ENCODE peak calls at places on chromosomes 4 and X, in nine cellular contexts. G, P, D, N, A, R, L, M and B are unnamed samples.

GRCh38 chr4:762211-763190 is 56.9 kb downstream of the PCGF3 start:
- DNase-seq in G (no peak), P (no peak), D (no peak), N (no peak), A (no peak), R (peak; percentile 31), L (no peak), M (no peak), B (peak; percentile 67)

GRCh38 chr4:150045410-150045809 is 32.8 kb upstream of the DCLK2 start:
- DNase-seq in G (no peak), P (no peak), D (no peak), N (no peak), A (no peak), R (no peak), L (no peak), M (no peak), B (no peak)

GRCh38 chrX:34893741-34894140 is 48.9 kb upstream of the FAM47B start:
- DNase-seq in G (no peak), P (no peak), D (no peak), N (no peak), A (no peak), R (no peak), L (no peak), M (no peak), B (peak; percentile 47)

GRCh38 chr4:22462693-22463092 is 53.2 kb downstream of the ADGRA3 start:
- DNase-seq in G (no peak), P (no peak), D (no peak), N (no peak), A (no peak), R (no peak), L (no peak), M (no peak), B (no peak)

GRCh38 chr4:162952232-162952631 is 214.5 kb downstream of the NAF1 start:
- DNase-seq in G (no peak), P (no peak), D (no peak), N (no peak), A (no peak), R (peak; percentile 50), L (no peak), M (no peak), B (no peak)

GRCh38 chrX:153457827-153458466 is 12.1 kb upstream of the TREX2 start:
- DNase-seq in G (no peak), P (no peak), D (no peak), N (no peak), A (no peak), R (no peak), L (no peak), M (no peak), B (no peak)

GRCh38 chrX:77564824-77565223 is 117.6 kb downstream of the FGF16 start:
- DNase-seq in G (no peak), P (no peak), D (no peak), N (no peak), A (no peak), R (peak; percentile 44), L (no peak), M (no peak), B (no peak)

GRCh38 chr4:76748649-76749048 is 149.3 kb downstream of the SOWAHB start:
- DNase-seq in G (no peak), P (peak; percentile 54), D (no peak), N (no peak), A (no peak), R (peak; percentile 49), L (no peak), M (no peak), B (peak; percentile 64)

GRCh38 chrX:120731386-120731785 is 101.5 kb upstream of the C1GALT1C1 start:
- DNase-seq in G (no peak), P (no peak), D (no peak), N (no peak), A (no peak), R (peak; percentile 63), L (no peak), M (no peak), B (no peak)

GRCh38 chrX:130393451-130394074 is 8.1 kb upstream of the GPR119 start:
- DNase-seq in G (no peak), P (peak; percentile 45), D (no peak), N (no peak), A (peak; percentile 19), R (peak; percentile 27), L (no peak), M (no peak), B (peak; percentile 46)

GRCh38 chr4:3317011-3317655 is 24.3 kb downstream of the RGS12 start:
- DNase-seq in G (no peak), P (peak; percentile 9), D (peak; percentile 56), N (no peak), A (no peak), R (no peak), L (no peak), M (no peak), B (no peak)

GRCh38 chr4:148648599-148648998 is 206.4 kb upstream of the NR3C2 start:
- DNase-seq in G (no peak), P (no peak), D (no peak), N (no peak), A (no peak), R (no peak), L (no peak), M (no peak), B (no peak)

GRCh38 chr4:122533841-122534240 is 77.3 kb upstream of the IL2 start:
- DNase-seq in G (no peak), P (no peak), D (no peak), N (no peak), A (no peak), R (no peak), L (no peak), M (no peak), B (no peak)

GRCh38 chr4:4868506-4869379 is 9.3 kb downstream of the MSX1 start:
- DNase-seq in G (no peak), P (no peak), D (no peak), N (no peak), A (no peak), R (no peak), L (no peak), M (no peak), B (no peak)

GRCh38 chr4:57193996-57194675 is 84.0 kb upstream of the IGFBP7 start:
- DNase-seq in G (no peak), P (no peak), D (no peak), N (no peak), A (no peak), R (no peak), L (no peak), M (no peak), B (no peak)

GRCh38 chr4:136900706-136901105 is 631.6 kb downstream of the PCDH18 start:
- DNase-seq in G (no peak), P (no peak), D (no peak), N (no peak), A (no peak), R (peak; percentile 84), L (no peak), M (no peak), B (no peak)

GRCh38 chr4:110510955-110511544 is 35.1 kb downstream of the ENPEP start:
- DNase-seq in G (peak; percentile 26), P (no peak), D (no peak), N (no peak), A (no peak), R (peak; percentile 47), L (no peak), M (peak; percentile 58), B (peak; percentile 88)

GRCh38 chrX:55815546-55815945 is 98.0 kb downstream of the RRAGB start:
- DNase-seq in G (no peak), P (no peak), D (no peak), N (no peak), A (no peak), R (no peak), L (no peak), M (no peak), B (no peak)

GRCh38 chrX:153974003-153974725 is 1.6 kb downstream of the TMEM187 start:
- DNase-seq in G (no peak), P (no peak), D (no peak), N (no peak), A (no peak), R (no peak), L (no peak), M (no peak), B (no peak)

GRCh38 chrX:10608099-10608498 is 12.3 kb downstream of the MID1 start:
- DNase-seq in G (peak; percentile 56), P (no peak), D (no peak), N (no peak), A (no peak), R (peak; percentile 62), L (no peak), M (no peak), B (no peak)
- H3K27ac ChIP-seq in G (no peak overlapping the region), P (no peak overlapping the region), D (no peak overlapping the region), N (no peak overlapping the region), A (no peak overlapping the region), R (no peak overlapping the region), L (no peak overlapping the region), M (no peak overlapping the region), B (no peak overlapping the region)

GRCh38 chrX:42420431-42420830 is 357.5 kb downstream of the PPP1R2C start:
- DNase-seq in G (no peak), P (no peak), D (no peak), N (no peak), A (no peak), R (no peak), L (no peak), M (no peak), B (no peak)
- H3K27ac ChIP-seq in G (no peak overlapping the region), P (no peak overlapping the region), D (no peak overlapping the region), N (no peak overlapping the region), A (no peak overlapping the region), R (no peak overlapping the region), L (no peak overlapping the region), M (no peak overlapping the region), B (no peak overlapping the region)

GRCh38 chrX:16843208-16843909 is 26.8 kb downstream of the RBBP7 start:
- DNase-seq in G (no peak), P (no peak), D (no peak), N (no peak), A (no peak), R (peak; percentile 59), L (no peak), M (no peak), B (no peak)

GRCh38 chrX:16839852-16840460 is 30.2 kb downstream of the RBBP7 start:
- DNase-seq in G (no peak), P (no peak), D (no peak), N (peak; percentile 14), A (no peak), R (peak; percentile 87), L (no peak), M (no peak), B (no peak)

GRCh38 chrX:16845686-16846085 is 24.5 kb downstream of the RBBP7 start:
- DNase-seq in G (no peak), P (no peak), D (no peak), N (no peak), A (no peak), R (no peak), L (no peak), M (no peak), B (no peak)

GRCh38 chrX:16839224-16839851 is 30.8 kb downstream of the RBBP7 start:
- DNase-seq in G (no peak), P (no peak), D (no peak), N (no peak), A (no peak), R (peak; percentile 39), L (no peak), M (no peak), B (no peak)

GRCh38 chrX:16842684-16843083 is 27.5 kb downstream of the RBBP7 start:
- DNase-seq in G (no peak), P (no peak), D (no peak), N (no peak), A (no peak), R (peak; percentile 50), L (no peak), M (no peak), B (no peak)
- H3K27ac ChIP-seq in G (no peak overlapping the region), P (no peak overlapping the region), D (no peak overlapping the region), N (peak overlapping the region; percentile 13), A (no peak overlapping the region), R (no peak overlapping the region), L (peak overlapping the region; percentile 68), M (no peak overlapping the region), B (no peak overlapping the region)

GRCh38 chrX:134693644-134694043 is 35.4 kb upstream of the PLAC1 start:
- DNase-seq in G (no peak), P (no peak), D (no peak), N (no peak), A (no peak), R (no peak), L (no peak), M (no peak), B (no peak)
- H3K27ac ChIP-seq in G (no peak overlapping the region), P (no peak overlapping the region), D (no peak overlapping the region), N (no peak overlapping the region), A (no peak overlapping the region), R (no peak overlapping the region), L (no peak overlapping the region), M (no peak overlapping the region), B (no peak overlapping the region)